ENCODE peak calls at places on chromosomes 11 and 22, in seven cellular contexts. One of them, this sample, is unnamed.

GRCh38 chr22:21443735-21444421 is 23.3 kb upstream of the TMEM191C start:
- DNase-seq in nucleus accumbens: no peak
- DNase-seq in GM23248: no peak
- DNase-seq in DMS79 treated with DMSO at 0.1 percent for 48 hours: no peak
- DNase-seq in HL-60: no peak
- DNase-seq in G401: no peak
- DNase-seq in ovary: no peak
- DNase-seq in this sample: no peak

GRCh38 chr22:18057568-18058209 is 20.1 kb upstream of the PEX26 start:
- DNase-seq in nucleus accumbens: peak
- DNase-seq in GM23248: peak
- DNase-seq in DMS79 treated with DMSO at 0.1 percent for 48 hours: no peak
- DNase-seq in HL-60: no peak
- DNase-seq in G401: peak
- DNase-seq in ovary: peak
- DNase-seq in this sample: peak

GRCh38 chr11:3086671-3087150 is 29.5 kb upstream of the CARS1 start:
- DNase-seq in nucleus accumbens: no peak
- DNase-seq in GM23248: no peak
- DNase-seq in DMS79 treated with DMSO at 0.1 percent for 48 hours: no peak
- DNase-seq in HL-60: no peak
- DNase-seq in G401: no peak
- DNase-seq in ovary: peak
- DNase-seq in this sample: no peak

GRCh38 chr22:29470159-29470855 is 9.7 kb upstream of the NEFH start:
- DNase-seq in nucleus accumbens: no peak
- DNase-seq in GM23248: peak
- DNase-seq in DMS79 treated with DMSO at 0.1 percent for 48 hours: peak
- DNase-seq in HL-60: no peak
- DNase-seq in G401: peak
- DNase-seq in ovary: no peak
- DNase-seq in this sample: peak

GRCh38 chr11:116073854-116074837 is 569.9 kb upstream of the CADM1 start:
- DNase-seq in nucleus accumbens: peak
- DNase-seq in GM23248: peak
- DNase-seq in DMS79 treated with DMSO at 0.1 percent for 48 hours: peak
- DNase-seq in HL-60: no peak
- DNase-seq in G401: peak
- DNase-seq in ovary: no peak
- DNase-seq in this sample: no peak

GRCh38 chr11:29773656-29774264 is 243.1 kb downstream of the KCNA4 start:
- DNase-seq in nucleus accumbens: peak
- DNase-seq in GM23248: peak
- DNase-seq in DMS79 treated with DMSO at 0.1 percent for 48 hours: no peak
- DNase-seq in HL-60: no peak
- DNase-seq in G401: no peak
- DNase-seq in ovary: no peak
- DNase-seq in this sample: no peak

GRCh38 chr11:35420371-35420770 is 1.0 kb upstream of the SLC1A2 start:
- DNase-seq in nucleus accumbens: peak
- DNase-seq in GM23248: no peak
- DNase-seq in DMS79 treated with DMSO at 0.1 percent for 48 hours: no peak
- DNase-seq in HL-60: no peak
- DNase-seq in G401: peak
- DNase-seq in ovary: no peak
- DNase-seq in this sample: no peak

GRCh38 chr11:77214557-77214956 is 86.5 kb downstream of the MYO7A start:
- DNase-seq in nucleus accumbens: no peak
- DNase-seq in GM23248: no peak
- DNase-seq in DMS79 treated with DMSO at 0.1 percent for 48 hours: no peak
- DNase-seq in HL-60: no peak
- DNase-seq in G401: no peak
- DNase-seq in ovary: no peak
- DNase-seq in this sample: no peak

GRCh38 chr11:6757373-6757967 is 14.3 kb downstream of the OR2AG2 start:
- DNase-seq in nucleus accumbens: peak
- DNase-seq in GM23248: peak
- DNase-seq in DMS79 treated with DMSO at 0.1 percent for 48 hours: peak
- DNase-seq in HL-60: no peak
- DNase-seq in G401: peak
- DNase-seq in ovary: peak
- DNase-seq in this sample: peak

GRCh38 chr11:88179141-88179540 is 3.9 kb upstream of the RAB38 start:
- DNase-seq in nucleus accumbens: no peak
- DNase-seq in GM23248: peak
- DNase-seq in DMS79 treated with DMSO at 0.1 percent for 48 hours: no peak
- DNase-seq in HL-60: no peak
- DNase-seq in G401: no peak
- DNase-seq in ovary: no peak
- DNase-seq in this sample: no peak

GRCh38 chr11:111851636-111852035 is 19.7 kb downstream of the ALG9 start:
- DNase-seq in nucleus accumbens: no peak
- DNase-seq in GM23248: peak
- DNase-seq in DMS79 treated with DMSO at 0.1 percent for 48 hours: no peak
- DNase-seq in HL-60: no peak
- DNase-seq in G401: peak
- DNase-seq in ovary: no peak
- DNase-seq in this sample: no peak

GRCh38 chr22:49235463-49236300 is 592.0 kb downstream of the BRD1 start:
- DNase-seq in nucleus accumbens: no peak
- DNase-seq in GM23248: no peak
- DNase-seq in DMS79 treated with DMSO at 0.1 percent for 48 hours: peak
- DNase-seq in HL-60: no peak
- DNase-seq in G401: no peak
- DNase-seq in ovary: no peak
- DNase-seq in this sample: no peak